ENCODE peak calls at places on chromosomes 7 and 10, in eight cellular contexts. L is tibial nerve, B is thoracic aorta, Z is OCI-LY7, Q is breast epithelium, R is GM12878, Y is SJCRH30, O is IMR-90. J is an unnamed sample. For H3K4me1, the result is how much of the 10 kb centered on the place peaks cover.

GRCh38 chr10:33321516-33321915 is 13.0 kb downstream of the NRP1 start:
- DNase-seq in L (no peak), R (no peak), B (no peak), Q (no peak), O (no peak), Z (no peak), Y (no peak), J (no peak)

GRCh38 chr7:93711926-93712325 is 137.4 kb upstream of the CALCR start:
- DNase-seq in Z (no peak), Y (no peak), Q (no peak), L (no peak), B (no peak), O (no peak), R (no peak), J (no peak)

GRCh38 chr10:59361659-59362183 is 628 bp downstream of the FAM13C start:
- DNase-seq in B (no peak), Z (no peak), O (peak), Q (no peak), L (no peak), R (no peak), Y (peak), J (no peak)

GRCh38 chr7:20408467-20408826 is 77.7 kb downstream of the ITGB8 start:
- DNase-seq in B (no peak), L (no peak), O (peak), R (no peak), Z (no peak), Q (no peak), Y (peak), J (no peak)

GRCh38 chr7:157008206-157009169 is 2.0 kb downstream of the MNX1 start:
- DNase-seq in L (no peak), B (no peak), R (no peak), O (no peak), Z (no peak), Q (no peak), Y (peak), J (no peak)

GRCh38 chr10:114172776-114173555 is 1.0 kb downstream of the CCDC186 start:
- DNase-seq in Y (no peak), Z (no peak), R (no peak), B (no peak), O (no peak), Q (no peak), L (no peak), J (no peak)

GRCh38 chr7:107501593-107501992 is 31.7 kb downstream of the GPR22 start:
- DNase-seq in O (peak), Q (no peak), Y (peak), B (no peak), R (no peak), L (no peak), Z (peak), J (no peak)

GRCh38 chr10:2137549-2138174 is 400.3 kb upstream of the ADARB2 start:
- DNase-seq in O (no peak), L (no peak), Y (peak), Q (no peak), Z (peak), R (no peak), B (no peak), J (no peak)

GRCh38 chr10:3239066-3239919 is 66.7 kb upstream of the PITRM1 start:
- DNase-seq in L (peak), B (peak), O (peak), R (no peak), Y (peak), Q (peak), Z (peak), J (peak)

GRCh38 chr10:126468467-126468866 is 80.2 kb upstream of the ADAM12 start:
- DNase-seq in O (no peak), B (no peak), R (no peak), Z (no peak), Y (no peak), L (no peak), Q (no peak), J (no peak)

GRCh38 chr7:16462618-16463017 is 2.9 kb downstream of the SOSTDC1 start:
- DNase-seq in R (no peak), L (no peak), B (no peak), O (no peak), Q (no peak), Y (no peak), Z (no peak), J (no peak)

GRCh38 chr7:16460789-16461465 is 4.6 kb downstream of the SOSTDC1 start:
- DNase-seq in R (no peak), B (no peak), Y (no peak), O (no peak), Q (no peak), L (no peak), Z (no peak), J (no peak)

GRCh38 chr7:16466087-16466472 is 542 bp upstream of the SOSTDC1 start:
- DNase-seq in Q (no peak), Z (no peak), L (no peak), O (no peak), R (no peak), B (no peak), Y (no peak), J (no peak)

GRCh38 chr7:16463520-16463919 is 2.0 kb downstream of the SOSTDC1 start:
- DNase-seq in Y (no peak), L (no peak), Z (no peak), O (no peak), R (no peak), B (no peak), Q (no peak), J (no peak)

DNA sequence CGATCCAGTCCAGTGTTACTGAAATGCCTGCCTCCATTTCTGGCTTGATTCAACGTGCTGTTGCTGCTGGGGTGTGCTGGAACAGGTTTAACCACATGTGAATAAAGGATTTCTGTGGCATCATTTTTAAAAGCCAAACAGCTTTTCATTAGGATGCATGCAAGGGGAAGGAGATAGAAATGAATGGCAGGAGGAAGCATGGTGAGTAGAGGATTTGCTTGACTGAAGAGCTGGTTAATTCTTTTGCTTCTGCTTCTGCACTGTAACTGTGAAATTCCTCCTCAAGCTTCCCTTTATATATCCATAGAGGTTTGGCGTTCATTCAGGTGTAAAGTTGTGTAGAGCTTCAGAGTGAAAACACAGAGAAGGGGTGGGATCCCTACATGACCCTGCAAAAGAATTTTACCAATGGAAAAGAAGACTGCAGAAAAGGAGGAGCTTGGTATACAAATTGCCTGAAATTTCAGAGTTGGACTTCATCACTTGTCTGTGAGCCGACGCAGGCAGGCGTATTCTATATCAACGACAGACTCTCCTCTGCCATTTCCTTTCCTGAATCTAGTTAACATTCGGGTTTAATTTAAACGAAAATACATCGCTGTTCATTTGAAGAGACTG is at the start of gene SOSTDC1:
- DNase-seq in Q (no peak), Y (peak), O (no peak), L (no peak), B (no peak), Z (no peak), R (no peak), J (no peak)
- H3K27ac ChIP-seq in Q (peak), Y (peak), O (no peak), L (no peak), B (no peak), Z (no peak), R (no peak), J (no peak)

GRCh38 chr7:86962623-86963022 is 96.8 kb downstream of the ELAPOR2 start:
- DNase-seq in B (no peak), R (no peak), Z (no peak), Y (no peak), O (no peak), L (no peak), Q (no peak), J (no peak)
- H3K4me1 ChIP-seq in B (under half), R (under half), Z (under half), Y (under half), O (under half), L (under half), Q (under half), J (under half)

GRCh38 chr7:50226139-50226538 is 78.4 kb upstream of the IKZF1 start:
- DNase-seq in L (no peak), Y (no peak), O (no peak), Q (no peak), Z (no peak), B (no peak), R (no peak), J (no peak)

GRCh38 chr7:50226669-50227068 is 77.8 kb upstream of the IKZF1 start:
- DNase-seq in B (no peak), L (no peak), Y (no peak), O (no peak), Z (no peak), R (no peak), Q (no peak), J (no peak)

GRCh38 chr7:50229964-50230363 is 74.6 kb upstream of the IKZF1 start:
- DNase-seq in B (no peak), Z (peak), R (no peak), Q (no peak), O (peak), L (no peak), Y (peak), J (no peak)

DNA sequence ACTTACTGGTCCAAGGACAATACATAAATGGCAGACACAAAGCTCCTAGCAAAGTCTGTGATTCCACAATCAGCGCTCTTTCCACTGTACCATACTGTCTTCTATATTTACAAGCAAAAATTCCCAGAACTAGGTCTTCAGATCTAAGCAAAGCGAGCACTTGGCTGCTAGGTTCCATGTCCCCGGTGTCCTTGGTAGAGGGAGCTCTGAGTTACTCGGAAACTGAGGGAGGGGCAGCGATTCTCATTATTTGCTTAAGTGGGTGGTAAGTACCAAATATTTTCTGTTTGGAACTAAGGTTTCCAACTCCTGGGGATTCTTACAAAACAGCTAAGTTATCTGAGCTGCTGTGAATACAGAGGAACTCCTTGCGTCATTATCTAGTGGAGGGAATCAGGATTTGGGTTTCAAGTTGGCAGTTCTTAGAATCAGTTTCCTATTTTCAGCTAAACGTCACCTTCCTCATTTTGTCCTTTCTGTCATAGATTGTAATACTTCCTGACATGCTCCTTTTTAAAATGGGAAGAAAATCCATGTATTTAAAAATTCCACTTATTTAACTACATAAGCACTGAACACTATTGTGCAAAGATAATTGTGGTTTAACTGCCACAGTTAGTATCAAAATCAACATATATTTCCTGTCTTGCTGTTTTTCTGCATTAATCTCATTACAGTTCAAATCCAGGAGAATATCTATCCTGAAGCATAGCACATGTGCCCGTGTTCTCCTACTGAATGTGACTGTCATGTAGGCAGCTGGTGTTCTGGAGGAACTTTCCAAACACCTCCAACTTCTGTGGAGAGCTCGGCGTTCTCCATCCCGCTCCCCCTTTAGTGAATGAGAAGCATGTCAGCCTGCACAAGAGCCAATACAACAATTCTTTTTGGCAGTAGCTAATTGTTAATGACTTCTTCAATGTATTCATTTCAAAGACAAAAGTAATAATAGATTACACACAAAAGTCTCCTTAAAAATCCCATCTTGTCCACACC is 76.6 kb upstream of the IKZF1 start:
- DNase-seq in B (no peak), Q (no peak), L (no peak), R (no peak), Z (no peak), Y (no peak), O (no peak), J (no peak)
- H3K4me3 ChIP-seq in B (no peak), Q (no peak), L (no peak), R (no peak), Z (no peak), Y (no peak), O (no peak), J (no peak)

GRCh38 chr7:47726047-47726726 is 144.3 kb upstream of the TNS3 start:
- DNase-seq in R (no peak), Z (no peak), O (no peak), Q (no peak), Y (no peak), B (no peak), L (no peak), J (no peak)

GRCh38 chr7:47721670-47722069 is 139.8 kb upstream of the TNS3 start:
- DNase-seq in L (no peak), R (no peak), Q (no peak), Z (peak), B (no peak), Y (no peak), O (no peak), J (no peak)

GRCh38 chr7:47724335-47724982 is 142.5 kb upstream of the TNS3 start:
- DNase-seq in O (peak), Z (no peak), Y (peak), L (no peak), R (no peak), Q (no peak), B (no peak), J (no peak)

GRCh38 chr7:47722126-47722525 is 140.2 kb upstream of the TNS3 start:
- DNase-seq in L (no peak), O (no peak), Y (no peak), B (no peak), Z (no peak), Q (no peak), R (no peak), J (no peak)

GRCh38 chr7:47725031-47725780 is 143.3 kb upstream of the TNS3 start:
- DNase-seq in Q (no peak), O (peak), L (no peak), R (no peak), Y (no peak), Z (peak), B (no peak), J (peak)
- H3K27ac ChIP-seq in Q (no peak), O (peak), L (no peak), R (no peak), Y (peak), Z (no peak), B (no peak), J (no peak)

J was measured in body of pancreas.